ENCODE peak calls at places on chromosomes 6 and 20, in five cellular contexts. One of them, this sample, is unnamed.
A peak's percentile ranks its signal among the peaks of the same experiment; 100 is the strongest.

GRCh38 chr20:59605691-59606364 is 1.5 kb downstream of the PHACTR3 start:
- DNase-seq in iris pigment epithelial cell: no peak
- DNase-seq in activated T-helper 1 cell treated with Interleukin-2 at 50 U/mL for 16 hours: no peak
- DNase-seq in naive B cell: no peak
- DNase-seq in SIG-M5: no peak
- DNase-seq in this sample: no peak

GRCh38 chr6:153099636-153100035 is 31.4 kb downstream of the RGS17 start:
- DNase-seq in iris pigment epithelial cell: no peak
- DNase-seq in activated T-helper 1 cell treated with Interleukin-2 at 50 U/mL for 16 hours: no peak
- DNase-seq in naive B cell: no peak
- DNase-seq in SIG-M5: no peak
- DNase-seq in this sample: no peak

GRCh38 chr6:138593100-138593877 is 94.0 kb upstream of the NHSL1 start:
- DNase-seq in iris pigment epithelial cell: peak; percentile 99
- DNase-seq in activated T-helper 1 cell treated with Interleukin-2 at 50 U/mL for 16 hours: no peak
- DNase-seq in naive B cell: peak; percentile 23
- DNase-seq in SIG-M5: peak; percentile 18
- DNase-seq in this sample: peak; percentile 27

GRCh38 chr6:116482780-116483179 is 21.6 kb downstream of the CALHM6 start:
- DNase-seq in iris pigment epithelial cell: no peak
- DNase-seq in activated T-helper 1 cell treated with Interleukin-2 at 50 U/mL for 16 hours: no peak
- DNase-seq in naive B cell: no peak
- DNase-seq in SIG-M5: no peak
- DNase-seq in this sample: no peak

GRCh38 chr6:109736273-109737031 is 45.4 kb downstream of the FIG4 start:
- DNase-seq in iris pigment epithelial cell: no peak
- DNase-seq in activated T-helper 1 cell treated with Interleukin-2 at 50 U/mL for 16 hours: no peak
- DNase-seq in naive B cell: no peak
- DNase-seq in SIG-M5: no peak
- DNase-seq in this sample: no peak

GRCh38 chr6:73610444-73611275 is 43.1 kb downstream of the SLC17A5 start:
- DNase-seq in iris pigment epithelial cell: peak; percentile 46
- DNase-seq in activated T-helper 1 cell treated with Interleukin-2 at 50 U/mL for 16 hours: no peak
- DNase-seq in naive B cell: peak; percentile 39
- DNase-seq in SIG-M5: no peak
- DNase-seq in this sample: no peak

GRCh38 chr6:27531772-27532459 is 59.0 kb upstream of the ZNF184 start:
- DNase-seq in iris pigment epithelial cell: no peak
- DNase-seq in activated T-helper 1 cell treated with Interleukin-2 at 50 U/mL for 16 hours: no peak
- DNase-seq in naive B cell: no peak
- DNase-seq in SIG-M5: no peak
- DNase-seq in this sample: no peak

GRCh38 chr6:135796884-135797283 is 54.6 kb upstream of the PDE7B start:
- DNase-seq in iris pigment epithelial cell: no peak
- DNase-seq in activated T-helper 1 cell treated with Interleukin-2 at 50 U/mL for 16 hours: no peak
- DNase-seq in naive B cell: no peak
- DNase-seq in SIG-M5: no peak
- DNase-seq in this sample: no peak

GRCh38 chr6:25442898-25443297 is 163.7 kb downstream of the CARMIL1 start:
- DNase-seq in iris pigment epithelial cell: peak; percentile 8
- DNase-seq in activated T-helper 1 cell treated with Interleukin-2 at 50 U/mL for 16 hours: no peak
- DNase-seq in naive B cell: no peak
- DNase-seq in SIG-M5: no peak
- DNase-seq in this sample: no peak

GRCh38 chr20:2658414-2659354 is 5.3 kb downstream of the IDH3B start:
- DNase-seq in iris pigment epithelial cell: no peak
- DNase-seq in activated T-helper 1 cell treated with Interleukin-2 at 50 U/mL for 16 hours: no peak
- DNase-seq in naive B cell: no peak
- DNase-seq in SIG-M5: no peak
- DNase-seq in this sample: no peak

GRCh38 chr6:22079788-22080187 is 217.0 kb downstream of the PRL start:
- DNase-seq in iris pigment epithelial cell: peak; percentile 90
- DNase-seq in activated T-helper 1 cell treated with Interleukin-2 at 50 U/mL for 16 hours: no peak
- DNase-seq in naive B cell: no peak
- DNase-seq in SIG-M5: no peak
- DNase-seq in this sample: no peak

GRCh38 chr20:54651252-54651651 is 175.9 kb downstream of the DOK5 start:
- DNase-seq in iris pigment epithelial cell: no peak
- DNase-seq in activated T-helper 1 cell treated with Interleukin-2 at 50 U/mL for 16 hours: no peak
- DNase-seq in naive B cell: no peak
- DNase-seq in SIG-M5: no peak
- DNase-seq in this sample: no peak

GRCh38 chr6:111662794-111663231 is 57.1 kb upstream of the TRAF3IP2 start:
- DNase-seq in iris pigment epithelial cell: no peak
- DNase-seq in activated T-helper 1 cell treated with Interleukin-2 at 50 U/mL for 16 hours: no peak
- DNase-seq in naive B cell: no peak
- DNase-seq in SIG-M5: no peak
- DNase-seq in this sample: no peak

GRCh38 chr6:150848400-150848799 is 17.1 kb upstream of the MTHFD1L start:
- DNase-seq in iris pigment epithelial cell: peak; percentile 10
- DNase-seq in activated T-helper 1 cell treated with Interleukin-2 at 50 U/mL for 16 hours: no peak
- DNase-seq in naive B cell: no peak
- DNase-seq in SIG-M5: no peak
- DNase-seq in this sample: no peak

GRCh38 chr6:46014511-46015118 is 1.0 kb downstream of the CLIC5 start:
- DNase-seq in iris pigment epithelial cell: peak; percentile 2
- DNase-seq in activated T-helper 1 cell treated with Interleukin-2 at 50 U/mL for 16 hours: no peak
- DNase-seq in naive B cell: no peak
- DNase-seq in SIG-M5: no peak
- DNase-seq in this sample: no peak

GRCh38 chr6:150336299-150336698 is 32.5 kb upstream of the IYD start:
- DNase-seq in iris pigment epithelial cell: peak; percentile 22
- DNase-seq in activated T-helper 1 cell treated with Interleukin-2 at 50 U/mL for 16 hours: no peak
- DNase-seq in naive B cell: no peak
- DNase-seq in SIG-M5: no peak
- DNase-seq in this sample: no peak

GRCh38 chr20:43188861-43189613 is 669 bp downstream of the PTPRT start:
- DNase-seq in iris pigment epithelial cell: no peak
- DNase-seq in activated T-helper 1 cell treated with Interleukin-2 at 50 U/mL for 16 hours: no peak
- DNase-seq in naive B cell: no peak
- DNase-seq in SIG-M5: no peak
- DNase-seq in this sample: no peak

GRCh38 chr20:7828437-7828836 is 111.8 kb downstream of the HAO1 start:
- DNase-seq in iris pigment epithelial cell: no peak
- DNase-seq in activated T-helper 1 cell treated with Interleukin-2 at 50 U/mL for 16 hours: no peak
- DNase-seq in naive B cell: no peak
- DNase-seq in SIG-M5: no peak
- DNase-seq in this sample: no peak

This sample was measured in T-helper 22 cell.